ENCODE peak calls at places on chromosomes 13 and 19, in nine cellular contexts. V, Y, T, N, D, G, W, C and U are unnamed samples.
A peak's percentile ranks its signal among the peaks of the same experiment; 100 is the strongest.

GRCh38 chr19:19539738-19540703 is 2.0 kb downstream of the CILP2 start:
- DNase-seq in C (no peak), D (peak; percentile 50), G (no peak), Y (peak; percentile 82), V (no peak), T (peak; percentile 72), N (no peak), W (peak; percentile 61), U (peak; percentile 49)

GRCh38 chr13:22210134-22210930 is 539.5 kb downstream of the FGF9 start:
- DNase-seq in C (no peak), G (no peak), N (no peak), V (no peak), D (no peak), Y (no peak), T (no peak), W (no peak), U (no peak)

GRCh38 chr19:7682175-7682855 is 1.7 kb downstream of the TRAPPC5 start:
- DNase-seq in N (no peak), V (no peak), W (no peak), C (peak; percentile 56), Y (no peak), G (no peak), D (no peak), T (no peak), U (no peak)

GRCh38 chr13:40518481-40518882 is 148.0 kb downstream of the FOXO1 start:
- DNase-seq in Y (no peak), N (no peak), C (no peak), T (no peak), D (no peak), W (peak; percentile 57), G (no peak), V (no peak), U (peak; percentile 20)

GRCh38 chr13:40665754-40666057 is 735 bp downstream of the FOXO1 start:
- DNase-seq in Y (no peak), T (no peak), W (peak; percentile 47), D (no peak), C (no peak), V (no peak), N (no peak), G (no peak), U (no peak)

GRCh38 chr13:71797487-71797886 is 69.5 kb downstream of the DACH1 start:
- DNase-seq in W (no peak), Y (no peak), N (no peak), V (no peak), D (no peak), C (no peak), G (no peak), T (no peak), U (no peak)

GRCh38 chr19:7862413-7862951 is 11.7 kb downstream of the PRR36 start:
- DNase-seq in T (peak; percentile 64), C (no peak), V (no peak), W (peak; percentile 42), G (no peak), N (no peak), Y (peak; percentile 88), D (peak; percentile 26), U (peak; percentile 61)

GRCh38 chr13:109979186-109979585 is 192.8 kb upstream of the IRS2 start:
- DNase-seq in T (no peak), Y (no peak), G (no peak), D (no peak), W (no peak), N (no peak), V (peak; percentile 24), C (no peak), U (peak; percentile 65)

GRCh38 chr19:7492142-7493055 is 3.6 kb upstream of the PEX11G start:
- DNase-seq in G (no peak), C (no peak), V (no peak), N (no peak), Y (no peak), T (no peak), W (no peak), D (peak; percentile 84), U (peak; percentile 92)

GRCh38 chr19:38734176-38734425 is 10.2 kb downstream of the CAPN12 start:
- DNase-seq in N (no peak), C (peak; percentile 29), V (no peak), G (peak; percentile 67), Y (peak; percentile 55), D (no peak), W (no peak), T (no peak), U (no peak)

GRCh38 chr19:45403781-45404556 is 900 bp downstream of the PPP1R13L start:
- DNase-seq in V (no peak), D (peak; percentile 54), Y (peak; percentile 77), W (no peak), G (no peak), C (no peak), N (no peak), T (peak; percentile 66), U (peak; percentile 82)

GRCh38 chr13:39527961-39528720 is 74.9 kb downstream of the LHFPL6 start:
- DNase-seq in D (peak; percentile 96), N (peak; percentile 93), G (peak; percentile 68), V (no peak), C (peak; percentile 43), Y (no peak), T (no peak), W (peak; percentile 97), U (peak; percentile 47)

GRCh38 chr13:102799544-102800144 is 725 bp downstream of the BIVM start:
- DNase-seq in V (peak; percentile 80), G (peak; percentile 72), N (peak; percentile 30), D (peak; percentile 39), C (peak; percentile 69), W (peak; percentile 35), T (peak; percentile 33), Y (peak; percentile 66), U (no peak)

GRCh38 chr13:49369876-49370275 is 74.0 kb downstream of the CAB39L start:
- DNase-seq in C (no peak), T (no peak), W (no peak), G (no peak), D (no peak), N (no peak), Y (no peak), V (no peak), U (no peak)

GRCh38 chr19:2555422-2556220 is 79.7 kb downstream of the GADD45B start:
- DNase-seq in C (no peak), V (no peak), Y (no peak), G (peak; percentile 59), W (no peak), D (no peak), T (no peak), N (no peak), U (no peak)

GRCh38 chr19:53057904-53058579 is 13.5 kb downstream of the ERVV-2 start:
- DNase-seq in Y (no peak), N (no peak), V (no peak), T (peak; percentile 71), G (no peak), D (no peak), W (no peak), C (no peak), U (no peak)
- H3K4me3 ChIP-seq in Y (no peak overlapping the region), N (peak overlapping the region; percentile 37), V (no peak overlapping the region), T (peak overlapping the region; percentile 14), G (no peak overlapping the region), D (no peak overlapping the region), W (no peak overlapping the region), C (no peak overlapping the region), U (peak overlapping the region; percentile 41)

GRCh38 chr13:33937373-33938087 is 119.6 kb downstream of the RFC3 start:
- DNase-seq in V (no peak), W (peak; percentile 26), G (no peak), D (no peak), N (no peak), T (no peak), C (no peak), Y (no peak), U (peak; percentile 35)
- TF ChIP-seq CTCF in V (no peak), W (no peak), G (no peak), D (no peak), N (no peak), T (no peak), C (no peak), Y (no peak), U (no peak)

GRCh38 chr13:99907627-99908026 is 63.9 kb downstream of the ZIC5 start:
- DNase-seq in D (no peak), V (no peak), T (no peak), N (no peak), C (no peak), W (no peak), Y (no peak), G (no peak), U (no peak)

GRCh38 chr13:99907038-99907437 is 64.5 kb downstream of the ZIC5 start:
- DNase-seq in W (no peak), T (no peak), C (no peak), N (no peak), G (no peak), Y (no peak), D (no peak), V (no peak), U (no peak)

GRCh38 chr13:99909097-99909835 is 62.3 kb downstream of the ZIC5 start:
- DNase-seq in W (no peak), D (no peak), N (no peak), G (no peak), C (no peak), Y (no peak), T (no peak), V (no peak), U (no peak)

GRCh38 chr13:99909836-99910619 is 61.5 kb downstream of the ZIC5 start:
- DNase-seq in G (no peak), W (no peak), V (no peak), C (no peak), T (no peak), N (no peak), D (no peak), Y (no peak), U (no peak)

GRCh38 chr13:99908129-99908805 is 63.3 kb downstream of the ZIC5 start:
- DNase-seq in W (peak; percentile 47), C (no peak), V (no peak), Y (no peak), G (no peak), D (no peak), T (no peak), N (peak; percentile 6), U (no peak)
- H3K4me3 ChIP-seq in W (no peak overlapping the region), C (no peak overlapping the region), V (no peak overlapping the region), Y (no peak overlapping the region), G (no peak overlapping the region), D (no peak overlapping the region), T (no peak overlapping the region), N (no peak overlapping the region), U (no peak overlapping the region)

GRCh38 chr13:113224486-113224885 is 15.1 kb downstream of the CUL4A start:
- DNase-seq in D (no peak), Y (no peak), C (no peak), N (no peak), T (no peak), V (no peak), W (no peak), G (no peak), U (no peak)
- TF ChIP-seq CTCF in D (no peak), Y (no peak), C (no peak), N (no peak), T (no peak), V (no peak), W (no peak), G (no peak), U (no peak)